ENCODE peak calls at places on chromosomes 4 and X, in seven cellular contexts. D is sigmoid colon, R is stomach, H is heart right ventricle, B is hepatocyte, K is foreskin fibroblast, X is fibroblast of the aortic adventitia. N is an unnamed sample.

GRCh38 chr4:54016504-54016903 is 47.9 kb downstream of the CHIC2 start:
- DNase-seq in R (no peak), B (no peak), H (no peak), X (no peak), K (no peak), D (no peak), N (no peak)

GRCh38 chr4:22129454-22130075 is 181.0 kb upstream of the KCNIP4 start:
- DNase-seq in K (peak), B (peak), R (no peak), D (no peak), X (peak), H (no peak), N (no peak)

GRCh38 chr4:7736436-7737267 is 203.0 kb downstream of the AFAP1 start:
- DNase-seq in K (no peak), X (no peak), D (no peak), H (no peak), R (no peak), B (no peak), N (no peak)

GRCh38 chr4:147714575-147715401 is 17.1 kb upstream of the ARHGAP10 start:
- DNase-seq in H (no peak), R (no peak), D (peak), B (no peak), X (peak), K (peak), N (no peak)

GRCh38 chr4:148204171-148204570 is 238.0 kb downstream of the NR3C2 start:
- DNase-seq in X (no peak), K (no peak), H (no peak), B (no peak), D (no peak), R (no peak), N (no peak)

GRCh38 chr4:168605411-168605810 is 108.6 kb downstream of the PALLD start:
- DNase-seq in H (peak), R (no peak), X (peak), K (peak), B (no peak), D (no peak), N (no peak)

GRCh38 chr4:170729897-170730296 is 640.1 kb upstream of the AADAT start:
- DNase-seq in K (no peak), H (no peak), R (no peak), D (no peak), B (no peak), X (no peak), N (no peak)

GRCh38 chr4:107037188-107037587 is 1.1 kb upstream of the DKK2 start:
- DNase-seq in K (peak), R (no peak), H (peak), X (peak), D (peak), B (peak), N (no peak)

GRCh38 chr4:124933521-124933920 is 221.0 kb upstream of the ANKRD50 start:
- DNase-seq in X (peak), D (no peak), B (no peak), K (no peak), H (no peak), R (no peak), N (no peak)

GRCh38 chr4:24279492-24279891 is 304.9 kb downstream of the DHX15 start:
- DNase-seq in H (no peak), X (no peak), R (no peak), D (no peak), B (no peak), K (no peak), N (no peak)

GRCh38 chr4:77636902-77637301 is 31.3 kb downstream of the CXCL13 start:
- DNase-seq in B (peak), X (peak), R (peak), D (no peak), H (no peak), K (peak), N (no peak)

GRCh38 chrX:143661286-143661685 is 25.4 kb upstream of the SLITRK4 start:
- DNase-seq in H (no peak), X (no peak), R (no peak), B (peak), D (no peak), K (no peak), N (no peak)

GRCh38 chr4:122412547-122412946 is 33.7 kb downstream of the ADAD1 start:
- DNase-seq in H (no peak), D (no peak), R (no peak), K (peak), B (no peak), X (no peak), N (no peak)

DNA sequence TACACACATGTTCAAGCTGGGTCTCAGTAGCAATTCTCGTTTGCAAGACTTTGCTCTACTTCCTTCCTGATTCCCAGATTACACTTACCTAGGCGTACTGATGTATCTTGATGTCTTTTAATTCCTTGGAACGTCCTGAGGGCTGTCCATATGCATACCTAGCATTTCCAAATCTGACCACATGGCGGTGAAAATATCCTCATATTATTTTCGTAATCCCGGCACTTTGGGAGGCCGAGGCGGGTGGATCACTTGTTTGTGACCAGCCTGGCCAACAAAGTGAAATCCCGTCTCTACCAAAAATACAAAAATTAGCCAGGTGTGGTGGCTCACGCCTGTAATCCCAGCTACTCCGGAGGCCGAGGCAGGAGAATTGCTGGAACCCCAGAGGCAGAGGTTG is 1786.3 kb upstream of the TENM3 start:
- DNase-seq in R (no peak), H (no peak), D (no peak), X (no peak), K (no peak), B (no peak), N (no peak)
- TF ChIP-seq CTCF in R (no peak), H (no peak), D (no peak), X (no peak), K (no peak), B (no peak), N (no peak)

GRCh38 chr4:125975861-125976397 is 661.2 kb downstream of the FAT4 start:
- DNase-seq in X (no peak), K (no peak), B (no peak), H (no peak), D (no peak), R (no peak), N (no peak)
- TF ChIP-seq CTCF in X (no peak), K (no peak), B (no peak), H (no peak), D (no peak), R (no peak), N (no peak)

DNA sequence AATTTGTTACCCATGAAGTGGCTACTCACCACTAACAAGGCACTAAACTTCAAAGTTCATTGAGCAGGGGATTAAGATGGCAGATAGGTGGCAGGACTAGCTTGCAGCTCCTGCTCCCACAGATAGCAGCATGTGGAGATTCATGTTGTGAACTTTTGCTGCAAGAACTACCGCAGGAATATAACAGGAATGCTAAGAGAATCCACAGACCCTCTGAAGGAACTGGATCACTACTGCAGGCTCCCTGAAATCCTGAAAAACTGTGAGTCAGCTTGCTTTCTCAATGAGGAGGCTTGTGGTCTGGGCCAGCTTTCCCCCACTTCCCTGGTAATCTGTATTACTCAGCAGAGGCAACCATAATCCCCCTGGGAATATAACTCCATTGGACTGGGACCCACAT is 118.5 kb upstream of the VCX2 start:
- DNase-seq in X (no peak), K (no peak), D (no peak), B (no peak), H (no peak), R (no peak), N (no peak)
- TF ChIP-seq CTCF in X (no peak), K (no peak), D (no peak), B (no peak), H (no peak), R (no peak), N (no peak)

GRCh38 chr4:178083968-178084367 is 641.7 kb upstream of the AGA start:
- DNase-seq in X (no peak), D (no peak), R (no peak), H (no peak), B (no peak), K (no peak), N (no peak)
- TF ChIP-seq CTCF in X (no peak), D (no peak), R (no peak), H (no peak), B (no peak), K (no peak), N (no peak)

GRCh38 chr4:57612279-57612678 is 502.1 kb upstream of the IGFBP7 start:
- DNase-seq in K (no peak), B (peak), R (no peak), X (no peak), D (no peak), H (no peak), N (no peak)
- TF ChIP-seq CTCF in K (no peak), B (peak), R (no peak), X (no peak), D (no peak), H (no peak), N (no peak)

N was measured in GM13976.